ENCODE peak calls at places on chromosomes 4 and X, in six cellular contexts. L, E, S, W, G and R are unnamed samples.

GRCh38 chr4:109826719-109827118 is 1.1 kb upstream of the RRH start:
- DNase-seq in G (no peak), E (no peak), W (no peak), L (peak), S (peak), R (no peak)

GRCh38 chr4:107645604-107646003 is 74.4 kb downstream of the PAPSS1 start:
- DNase-seq in W (no peak), E (no peak), G (no peak), L (no peak), S (no peak), R (no peak)

GRCh38 chr4:126468144-126468543 is 1153.4 kb downstream of the FAT4 start:
- DNase-seq in G (no peak), E (no peak), L (peak), W (no peak), S (no peak), R (no peak)

GRCh38 chr4:184309241-184310170 is 91.8 kb upstream of the ENPP6 start:
- DNase-seq in E (no peak), W (no peak), S (no peak), L (no peak), G (no peak), R (no peak)

GRCh38 chr4:90495211-90495610 is 368.0 kb downstream of the CCSER1 start:
- DNase-seq in W (no peak), G (no peak), L (no peak), E (no peak), S (no peak), R (no peak)

GRCh38 chr4:20462426-20463175 is 210.9 kb downstream of the SLIT2 start:
- DNase-seq in G (no peak), W (no peak), L (peak), S (peak), E (no peak), R (no peak)

GRCh38 chr4:10971800-10972398 is 287.3 kb upstream of the CLNK start:
- DNase-seq in E (no peak), W (no peak), G (no peak), S (no peak), L (no peak), R (no peak)

GRCh38 chrX:46180258-46180687 is 364.9 kb downstream of the ZNF674 start:
- DNase-seq in L (peak), W (no peak), E (no peak), S (peak), G (peak), R (no peak)

GRCh38 chrX:36241397-36241796 is 321.9 kb downstream of the CFAP47 start:
- DNase-seq in W (no peak), G (no peak), S (no peak), L (no peak), E (no peak), R (no peak)

GRCh38 chrX:23756165-23756564 is 13.1 kb upstream of the ACOT9 start:
- DNase-seq in S (peak), E (peak), L (peak), W (peak), G (peak), R (peak)

GRCh38 chr4:52051213-52051614 is at the start of gene SPATA18:
- DNase-seq in W (no peak), E (peak), G (peak), S (peak), L (peak), R (no peak)

GRCh38 chr4:140309124-140309870 is 64.1 kb upstream of the SCOC start:
- DNase-seq in E (no peak), S (peak), W (no peak), L (peak), G (no peak), R (no peak)

GRCh38 chr4:7765676-7766075 is 174.0 kb downstream of the AFAP1 start:
- DNase-seq in W (no peak), S (no peak), G (peak), E (no peak), L (no peak), R (no peak)

GRCh38 chrX:150849996-150850720 is 48.3 kb downstream of the CD99L2 start:
- DNase-seq in E (no peak), L (peak), S (peak), G (no peak), W (no peak), R (no peak)

GRCh38 chr4:152229782-152230289 is 306.1 kb downstream of the FBXW7 start:
- DNase-seq in G (no peak), L (no peak), S (no peak), W (no peak), E (no peak), R (no peak)

GRCh38 chrX:7190157-7190556 is 42.2 kb upstream of the PUDP start:
- DNase-seq in G (no peak), L (no peak), S (no peak), E (no peak), W (no peak), R (no peak)

GRCh38 chr4:157172011-157172410 is 48.5 kb upstream of the GRIA2 start:
- DNase-seq in W (no peak), L (peak), S (peak), G (no peak), E (no peak), R (no peak)

GRCh38 chr4:2290488-2290887 is 28.6 kb upstream of the MXD4 start:
- DNase-seq in W (no peak), G (no peak), E (no peak), S (no peak), L (no peak), R (no peak)
- H3K4me3 ChIP-seq in W (no peak), G (no peak), E (no peak), S (no peak), L (no peak), R (peak)

DNA sequence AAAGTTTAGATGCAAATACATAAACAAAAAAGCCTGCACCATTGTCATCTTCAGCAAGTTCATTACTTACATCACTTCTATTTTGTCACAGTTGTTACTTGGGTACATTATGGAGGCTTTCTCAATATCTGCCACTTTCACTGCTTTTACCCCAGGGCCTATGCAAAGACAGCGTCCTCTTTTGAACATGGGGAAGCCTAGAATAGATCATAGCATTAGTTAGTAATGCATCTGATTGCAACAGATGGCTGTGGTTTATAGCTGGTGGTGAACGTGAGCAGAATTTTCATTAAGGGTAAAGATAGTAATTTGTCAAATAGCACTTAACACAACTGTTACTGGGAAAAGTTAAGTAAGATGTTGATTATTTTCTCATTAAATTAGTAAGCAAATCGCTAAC is 724 bp downstream of the CXCL11 start:
- DNase-seq in S (no peak), W (no peak), E (no peak), G (no peak), L (no peak), R (no peak)
- H3K4me3 ChIP-seq in S (no peak), W (no peak), E (no peak), G (no peak), L (no peak), R (no peak)

GRCh38 chr4:69831270-69831627 is 28.7 kb downstream of the SULT1E1 start:
- DNase-seq in S (no peak), W (no peak), L (no peak), E (no peak), G (no peak), R (no peak)
- H3K4me3 ChIP-seq in S (no peak), W (no peak), L (no peak), E (no peak), G (no peak), R (peak)

DNA sequence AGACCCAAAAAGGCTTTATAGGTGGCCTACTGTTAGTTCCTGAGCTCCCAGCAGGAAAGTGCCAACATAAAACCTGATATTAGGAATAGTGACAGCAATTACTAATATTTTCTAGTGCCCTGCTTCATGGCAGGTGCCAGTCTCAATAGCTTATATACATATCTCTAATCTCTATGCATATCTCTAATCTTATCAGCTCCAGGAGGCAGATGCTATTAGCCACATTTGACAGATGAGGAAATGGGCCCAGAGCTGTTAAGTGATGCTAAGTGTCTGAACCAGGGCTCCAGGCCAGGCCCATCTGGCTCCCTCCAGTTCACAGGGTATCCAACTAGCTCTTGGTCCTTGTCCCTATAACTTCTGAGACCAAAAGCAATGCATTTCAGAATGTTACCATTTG is 142.5 kb downstream of the CHIC2 start:
- DNase-seq in S (no peak), W (no peak), G (no peak), E (no peak), L (no peak), R (no peak)
- H3K4me3 ChIP-seq in S (no peak), W (no peak), G (no peak), E (no peak), L (no peak), R (no peak)

GRCh38 chrX:30888526-30889146 is 418 bp downstream of the TAB3 start:
- DNase-seq in G (no peak), L (no peak), E (no peak), S (peak), W (no peak), R (no peak)

GRCh38 chrX:30889147-30890125 is at the start of gene TAB3:
- DNase-seq in G (peak), S (peak), L (peak), E (peak), W (peak), R (peak)

GRCh38 chrX:30887721-30888120 is 1.3 kb downstream of the TAB3 start:
- DNase-seq in W (no peak), L (no peak), S (no peak), G (no peak), E (no peak), R (no peak)

GRCh38 chrX:30885136-30885535 is 3.9 kb downstream of the TAB3 start:
- DNase-seq in S (no peak), G (no peak), W (no peak), L (no peak), E (no peak), R (no peak)

DNA sequence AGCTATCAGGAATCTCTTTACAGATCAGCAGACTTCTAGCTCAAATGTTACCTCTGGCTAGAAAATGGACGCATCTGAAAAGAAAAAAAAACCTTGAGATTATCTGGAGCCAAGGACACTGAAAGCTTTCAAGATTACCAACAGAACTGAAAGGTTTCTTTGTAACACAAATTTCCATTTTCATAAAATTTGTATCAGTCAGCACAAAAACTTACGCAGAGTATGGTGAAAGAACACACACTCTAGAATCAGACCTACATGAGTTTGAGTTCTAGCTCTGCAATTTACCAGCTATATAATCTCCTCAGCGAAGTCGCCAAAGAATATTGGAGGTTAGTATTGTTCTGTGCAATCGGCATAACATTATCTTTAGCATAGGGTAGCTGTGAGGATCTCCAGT is 1.8 kb downstream of the TAB3 start:
- DNase-seq in E (no peak), G (no peak), L (no peak), S (no peak), W (no peak), R (no peak)
- H3K4me3 ChIP-seq in E (no peak), G (no peak), L (no peak), S (peak), W (no peak), R (no peak)